ENCODE peak calls at places on chromosomes 13 and 19, in six cellular contexts. G is epithelial cell of esophagus, P is HFFc6, N is heart right ventricle, F is thoracic aorta, S is Peyer's patch. D is an unnamed sample.

GRCh38 chr19:17752865-17753639 is 1.8 kb downstream of the FCHO1 start:
- DNase-seq in P (no peak), N (no peak), F (no peak), G (no peak), S (no peak), D (no peak)

GRCh38 chr13:40485611-40486517 is 180.6 kb downstream of the FOXO1 start:
- DNase-seq in P (no peak), F (no peak), G (no peak), N (no peak), S (peak; percentile 65), D (peak; percentile 33)

GRCh38 chr19:56839665-56840451 is 668 bp downstream of the PEG3 start:
- DNase-seq in F (peak; percentile 94), S (peak; percentile 82), G (peak; percentile 9), N (peak; percentile 95), P (no peak), D (no peak)

GRCh38 chr13:26019881-26020535 is 31.8 kb downstream of the SHISA2 start:
- DNase-seq in S (no peak), P (peak; percentile 75), G (peak; percentile 84), N (no peak), F (no peak), D (no peak)

GRCh38 chr19:7904074-7905020 is 670 bp downstream of the MAP2K7 start:
- DNase-seq in F (no peak), P (no peak), G (no peak), N (no peak), S (peak; percentile 80), D (peak; percentile 81)

GRCh38 chr13:112703935-112704633 is 14.2 kb downstream of the ATP11A start:
- DNase-seq in P (no peak), F (no peak), S (peak; percentile 36), G (no peak), N (peak; percentile 3), D (no peak)

GRCh38 chr19:35154535-35155406 is at the start of gene FXYD5:
- DNase-seq in N (peak; percentile 78), G (peak; percentile 80), F (peak; percentile 52), S (peak; percentile 87), P (peak; percentile 78), D (peak; percentile 80)

GRCh38 chr13:44296856-44297255 is 76.8 kb upstream of the SERP2 start:
- DNase-seq in P (no peak), F (no peak), S (no peak), N (no peak), G (no peak), D (no peak)

GRCh38 chr13:48783181-48783630 is 129.5 kb downstream of the CYSLTR2 start:
- DNase-seq in P (peak; percentile 97), G (peak; percentile 90), F (peak; percentile 21), N (peak; percentile 62), S (peak; percentile 72), D (no peak)

GRCh38 chr13:99834246-99834645 is 137.3 kb downstream of the ZIC5 start:
- DNase-seq in S (no peak), N (no peak), P (no peak), F (no peak), G (no peak), D (no peak)

GRCh38 chr19:29320611-29321010 is 107.7 kb upstream of the UQCRFS1 start:
- DNase-seq in P (no peak), F (no peak), S (no peak), N (no peak), G (no peak), D (no peak)

GRCh38 chr19:2774953-2775555 is 8.0 kb downstream of the SGTA start:
- DNase-seq in P (no peak), G (no peak), S (no peak), F (no peak), N (peak; percentile 43), D (no peak)

GRCh38 chr19:2777952-2778683 is 5.0 kb downstream of the SGTA start:
- DNase-seq in F (no peak), P (no peak), S (no peak), N (no peak), G (no peak), D (no peak)

GRCh38 chr19:2774083-2774679 is 8.9 kb downstream of the SGTA start:
- DNase-seq in F (no peak), N (peak; percentile 46), S (no peak), P (no peak), G (no peak), D (no peak)

GRCh38 chr19:2779121-2779740 is 3.8 kb downstream of the SGTA start:
- DNase-seq in F (no peak), P (no peak), S (no peak), N (no peak), G (no peak), D (no peak)

GRCh38 chr19:2775556-2776430 is 7.3 kb downstream of the SGTA start:
- DNase-seq in N (peak; percentile 85), F (no peak), P (no peak), S (peak; percentile 90), G (no peak), D (peak; percentile 74)
- TF ChIP-seq CTCF in N (no peak), F (no peak), P (no peak), S (no peak), G (no peak), D (no peak)

DNA sequence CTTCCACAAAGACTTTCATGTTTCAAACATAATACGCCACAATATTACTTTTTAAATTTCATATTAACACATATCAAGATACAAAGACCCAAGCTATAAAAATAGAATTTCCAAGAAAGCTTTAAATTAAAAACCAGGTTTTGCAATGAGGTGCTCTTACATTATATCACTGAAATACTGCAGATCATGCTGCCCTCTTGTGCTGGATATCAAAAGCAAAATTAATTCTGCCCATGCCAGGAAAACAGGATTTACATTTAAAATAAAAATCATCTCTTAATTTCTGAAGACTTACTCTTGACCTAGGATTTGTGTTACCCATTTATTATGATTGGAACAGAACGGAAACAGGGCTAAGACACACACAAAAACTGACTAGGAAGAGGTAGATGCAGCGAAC is 145.0 kb downstream of the ABCC4 start:
- DNase-seq in N (no peak), P (peak; percentile 31), F (no peak), G (peak; percentile 52), S (no peak), D (no peak)
- TF ChIP-seq CTCF in N (no peak), P (peak; percentile 76), F (no peak), G (peak; percentile 51), S (no peak), D (peak; percentile 23)

GRCh38 chr13:79226938-79227337 is 179.1 kb downstream of the RBM26 start:
- DNase-seq in G (no peak), F (no peak), N (no peak), P (no peak), S (no peak), D (no peak)
- TF ChIP-seq CTCF in G (no peak), F (no peak), N (no peak), P (no peak), S (no peak), D (no peak)

GRCh38 chr19:50873056-50873455 is at the start of gene KLK2:
- DNase-seq in N (no peak), G (no peak), S (no peak), F (no peak), P (no peak), D (no peak)

GRCh38 chr19:50874185-50874584 is 946 bp downstream of the KLK2 start:
- DNase-seq in P (no peak), N (no peak), F (no peak), S (no peak), G (no peak), D (no peak)

GRCh38 chr19:50869479-50869878 is 3.8 kb upstream of the KLK2 start:
- DNase-seq in G (no peak), P (no peak), F (no peak), N (no peak), S (no peak), D (no peak)

GRCh38 chr19:50875795-50876422 is 2.7 kb downstream of the KLK2 start:
- DNase-seq in S (no peak), P (no peak), G (no peak), N (no peak), F (no peak), D (peak; percentile 61)

GRCh38 chr19:50870417-50871089 is 2.7 kb upstream of the KLK2 start:
- DNase-seq in N (no peak), S (no peak), P (no peak), G (no peak), F (no peak), D (no peak)
- TF ChIP-seq CTCF in N (no peak), S (no peak), P (peak; percentile 61), G (no peak), F (no peak), D (no peak)

GRCh38 chr19:2623743-2624142 is 78.8 kb downstream of the GNG7 start:
- DNase-seq in P (no peak), N (no peak), S (peak; percentile 53), G (no peak), F (no peak), D (no peak)

GRCh38 chr19:2627319-2627829 is 75.1 kb downstream of the GNG7 start:
- DNase-seq in G (peak; percentile 100), P (peak; percentile 99), N (peak; percentile 49), S (peak; percentile 92), F (peak; percentile 93), D (peak; percentile 39)

GRCh38 chr19:2625434-2625833 is 77.1 kb downstream of the GNG7 start:
- DNase-seq in S (peak; percentile 88), P (no peak), N (peak; percentile 43), G (no peak), F (no peak), D (no peak)

GRCh38 chr19:2627855-2628254 is 74.6 kb downstream of the GNG7 start:
- DNase-seq in S (no peak), F (no peak), G (peak; percentile 52), N (no peak), P (peak; percentile 60), D (no peak)

GRCh38 chr19:2624537-2625091 is 77.9 kb downstream of the GNG7 start:
- DNase-seq in N (peak; percentile 64), S (peak; percentile 75), P (no peak), F (no peak), G (no peak), D (peak; percentile 64)
- TF ChIP-seq CTCF in N (no peak), S (no peak), P (no peak), F (no peak), G (no peak), D (no peak)

GRCh38 chr13:110365876-110366275 is 58.8 kb downstream of the COL4A2 start:
- DNase-seq in P (no peak), S (no peak), N (no peak), G (no peak), F (no peak), D (no peak)

GRCh38 chr13:110360598-110360997 is 53.5 kb downstream of the COL4A2 start:
- DNase-seq in N (no peak), S (no peak), P (no peak), G (no peak), F (no peak), D (no peak)

GRCh38 chr13:110364081-110364480 is 57.0 kb downstream of the COL4A2 start:
- DNase-seq in G (no peak), F (no peak), P (no peak), N (no peak), S (no peak), D (no peak)

GRCh38 chr13:110361365-110361911 is 54.4 kb downstream of the COL4A2 start:
- DNase-seq in P (no peak), F (peak; percentile 35), G (no peak), S (no peak), N (peak; percentile 80), D (no peak)

DNA sequence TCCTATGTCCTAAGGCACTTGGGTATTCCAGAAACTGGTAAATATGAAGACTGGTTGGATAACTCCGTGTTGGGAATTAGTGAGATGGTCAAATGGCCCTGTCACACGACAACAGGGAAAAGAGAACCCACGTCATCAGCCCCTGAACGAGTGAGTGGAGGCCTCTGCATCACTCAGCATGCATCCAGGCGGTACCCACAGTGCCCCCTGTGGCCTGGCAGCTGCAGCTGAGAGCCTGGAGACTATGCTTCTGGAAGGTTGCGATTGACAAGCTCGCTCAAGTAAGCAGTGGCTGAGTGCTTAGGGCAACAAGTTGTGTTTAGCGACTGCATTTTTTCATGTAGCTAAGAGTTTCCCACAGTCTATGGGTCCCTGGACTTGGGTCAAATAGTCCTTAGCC is 55.9 kb downstream of the COL4A2 start:
- DNase-seq in G (no peak), P (no peak), S (no peak), F (no peak), N (no peak), D (no peak)
- TF ChIP-seq CTCF in G (no peak), P (peak; percentile 43), S (no peak), F (peak; percentile 45), N (no peak), D (no peak)